ENCODE peak calls at places on chromosomes 16 and 17, in four cellular contexts. One of them, this sample, is unnamed.

GRCh38 chr17:2593846-2594656 is 597 bp downstream of the PAFAH1B1 start:
- DNase-seq in H1: no peak
- DNase-seq in heart right ventricle: peak
- DNase-seq in lower leg skin: peak
- DNase-seq in this sample: peak

GRCh38 chr17:28030386-28030785 is 12.1 kb upstream of the NLK start:
- DNase-seq in H1: no peak
- DNase-seq in heart right ventricle: no peak
- DNase-seq in lower leg skin: no peak
- DNase-seq in this sample: no peak

GRCh38 chr16:72400257-72401078 is 228.5 kb upstream of the PMFBP1 start:
- DNase-seq in H1: no peak
- DNase-seq in heart right ventricle: no peak
- DNase-seq in lower leg skin: no peak
- DNase-seq in this sample: no peak

GRCh38 chr17:82098939-82099765 is 1.1 kb upstream of the FASN start:
- DNase-seq in H1: no peak
- DNase-seq in heart right ventricle: no peak
- DNase-seq in lower leg skin: no peak
- DNase-seq in this sample: no peak

GRCh38 chr16:31452631-31453106 is 6.6 kb upstream of the ARMC5 start:
- DNase-seq in H1: no peak
- DNase-seq in heart right ventricle: no peak
- DNase-seq in lower leg skin: peak
- DNase-seq in this sample: no peak

GRCh38 chr16:11181889-11182279 is 74.1 kb downstream of the SOCS1 start:
- DNase-seq in H1: no peak
- DNase-seq in heart right ventricle: no peak
- DNase-seq in lower leg skin: no peak
- DNase-seq in this sample: no peak

GRCh38 chr16:2597560-2597902 is 59.7 kb downstream of the PDPK1 start:
- DNase-seq in H1: no peak
- DNase-seq in heart right ventricle: no peak
- DNase-seq in lower leg skin: peak
- DNase-seq in this sample: no peak

GRCh38 chr17:83065660-83066542 is 13.5 kb upstream of the METRNL start:
- DNase-seq in H1: no peak
- DNase-seq in heart right ventricle: peak
- DNase-seq in lower leg skin: peak
- DNase-seq in this sample: peak

GRCh38 chr17:11996722-11997146 is 541 bp downstream of the ZNF18 start:
- DNase-seq in H1: peak
- DNase-seq in heart right ventricle: no peak
- DNase-seq in lower leg skin: no peak
- DNase-seq in this sample: peak

GRCh38 chr16:56990407-56991286 is 1.3 kb downstream of the NLRC5 start:
- DNase-seq in H1: no peak
- DNase-seq in heart right ventricle: no peak
- DNase-seq in lower leg skin: peak
- DNase-seq in this sample: no peak

GRCh38 chr16:72788269-72788809 is 259.6 kb downstream of the ZFHX3 start:
- DNase-seq in H1: no peak
- DNase-seq in heart right ventricle: no peak
- DNase-seq in lower leg skin: no peak
- DNase-seq in this sample: no peak

GRCh38 chr16:86854058-86854621 is 275.8 kb downstream of the FOXL1 start:
- DNase-seq in H1: no peak
- DNase-seq in heart right ventricle: no peak
- DNase-seq in lower leg skin: no peak
- DNase-seq in this sample: no peak

DNA sequence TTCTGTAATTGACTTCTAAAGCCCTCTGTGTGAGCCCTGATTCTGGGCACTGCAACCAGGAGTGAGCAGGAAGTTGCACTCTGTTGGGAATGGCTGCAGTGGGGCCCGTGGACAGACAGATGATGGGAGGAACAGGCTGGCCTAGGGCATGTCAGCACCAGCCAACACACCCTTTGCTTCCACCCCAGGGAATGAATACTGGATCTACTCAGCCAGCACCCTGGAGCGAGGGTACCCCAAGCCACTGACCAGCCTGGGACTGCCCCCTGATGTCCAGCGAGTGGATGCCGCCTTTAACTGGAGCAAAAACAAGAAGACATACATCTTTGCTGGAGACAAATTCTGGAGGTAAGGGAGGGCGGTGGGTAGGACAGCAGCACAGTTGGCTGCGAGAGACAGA is 10.8 kb upstream of the LPCAT2 start:
- DNase-seq in H1: no peak
- DNase-seq in heart right ventricle: no peak
- DNase-seq in lower leg skin: peak
- DNase-seq in this sample: no peak
- TF ChIP-seq CTCF in H1: no peak
- TF ChIP-seq CTCF in heart right ventricle: no peak
- TF ChIP-seq CTCF in lower leg skin: no peak
- TF ChIP-seq CTCF in this sample: no peak

GRCh38 chr17:75694536-75694935 is 26.7 kb upstream of the ITGB4 start:
- DNase-seq in H1: no peak
- DNase-seq in heart right ventricle: no peak
- DNase-seq in lower leg skin: no peak
- DNase-seq in this sample: no peak

GRCh38 chr17:75695141-75695829 is 26.0 kb upstream of the ITGB4 start:
- DNase-seq in H1: no peak
- DNase-seq in heart right ventricle: no peak
- DNase-seq in lower leg skin: no peak
- DNase-seq in this sample: no peak

GRCh38 chr17:75695830-75696271 is 25.4 kb upstream of the ITGB4 start:
- DNase-seq in H1: no peak
- DNase-seq in heart right ventricle: peak
- DNase-seq in lower leg skin: no peak
- DNase-seq in this sample: no peak

GRCh38 chr17:75692976-75693375 is 25.8 kb downstream of the SAP30BP start:
- DNase-seq in H1: no peak
- DNase-seq in heart right ventricle: no peak
- DNase-seq in lower leg skin: no peak
- DNase-seq in this sample: no peak

GRCh38 chr17:75693500-75694481 is 26.7 kb downstream of the SAP30BP start:
- DNase-seq in H1: no peak
- DNase-seq in heart right ventricle: peak
- DNase-seq in lower leg skin: peak
- DNase-seq in this sample: peak
- TF ChIP-seq CTCF in H1: no peak
- TF ChIP-seq CTCF in heart right ventricle: no peak
- TF ChIP-seq CTCF in lower leg skin: no peak
- TF ChIP-seq CTCF in this sample: no peak

DNA sequence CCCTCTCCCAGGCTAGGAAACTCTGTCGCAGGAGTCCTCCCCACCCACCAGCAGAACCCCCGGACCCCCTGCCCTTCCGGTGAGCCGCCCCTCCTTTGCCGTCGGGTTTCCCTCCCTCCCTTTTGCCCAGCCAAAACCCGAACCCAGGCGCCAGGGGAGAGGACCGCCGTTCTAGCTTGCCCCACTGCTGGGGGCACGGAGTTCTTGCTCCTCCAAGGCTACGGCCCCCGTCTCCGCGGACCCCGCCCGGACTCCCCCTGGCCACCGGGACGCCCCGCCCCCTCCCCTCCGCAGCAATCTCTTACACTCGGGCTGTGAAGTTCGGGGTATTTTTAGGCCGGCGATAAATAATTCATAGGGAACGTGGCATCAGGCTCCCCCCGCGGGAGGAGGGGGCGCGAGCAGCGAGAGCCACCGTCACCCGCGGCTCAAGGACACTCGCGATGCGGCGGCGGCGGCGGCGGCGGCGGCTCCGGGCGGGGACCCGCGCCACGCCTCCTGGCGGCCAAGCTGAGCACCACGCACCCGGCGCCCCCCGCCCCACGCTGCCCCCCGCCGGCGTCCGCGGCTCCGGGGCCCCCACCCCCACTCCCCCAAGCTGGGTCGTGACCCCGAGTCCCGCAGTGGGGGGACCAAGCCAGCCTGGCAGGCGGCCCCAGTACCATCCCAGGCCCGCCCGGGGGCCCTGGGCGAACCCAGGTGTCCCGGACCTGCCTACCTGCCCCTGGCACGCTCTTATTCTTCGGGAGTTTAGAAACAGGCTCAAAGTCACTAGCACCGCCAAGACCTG is at the start of gene GRIN2C:
- DNase-seq in H1: no peak
- DNase-seq in heart right ventricle: no peak
- DNase-seq in lower leg skin: no peak
- DNase-seq in this sample: no peak
- TF ChIP-seq CTCF in H1: peak
- TF ChIP-seq CTCF in heart right ventricle: peak
- TF ChIP-seq CTCF in lower leg skin: no peak
- TF ChIP-seq CTCF in this sample: no peak

DNA sequence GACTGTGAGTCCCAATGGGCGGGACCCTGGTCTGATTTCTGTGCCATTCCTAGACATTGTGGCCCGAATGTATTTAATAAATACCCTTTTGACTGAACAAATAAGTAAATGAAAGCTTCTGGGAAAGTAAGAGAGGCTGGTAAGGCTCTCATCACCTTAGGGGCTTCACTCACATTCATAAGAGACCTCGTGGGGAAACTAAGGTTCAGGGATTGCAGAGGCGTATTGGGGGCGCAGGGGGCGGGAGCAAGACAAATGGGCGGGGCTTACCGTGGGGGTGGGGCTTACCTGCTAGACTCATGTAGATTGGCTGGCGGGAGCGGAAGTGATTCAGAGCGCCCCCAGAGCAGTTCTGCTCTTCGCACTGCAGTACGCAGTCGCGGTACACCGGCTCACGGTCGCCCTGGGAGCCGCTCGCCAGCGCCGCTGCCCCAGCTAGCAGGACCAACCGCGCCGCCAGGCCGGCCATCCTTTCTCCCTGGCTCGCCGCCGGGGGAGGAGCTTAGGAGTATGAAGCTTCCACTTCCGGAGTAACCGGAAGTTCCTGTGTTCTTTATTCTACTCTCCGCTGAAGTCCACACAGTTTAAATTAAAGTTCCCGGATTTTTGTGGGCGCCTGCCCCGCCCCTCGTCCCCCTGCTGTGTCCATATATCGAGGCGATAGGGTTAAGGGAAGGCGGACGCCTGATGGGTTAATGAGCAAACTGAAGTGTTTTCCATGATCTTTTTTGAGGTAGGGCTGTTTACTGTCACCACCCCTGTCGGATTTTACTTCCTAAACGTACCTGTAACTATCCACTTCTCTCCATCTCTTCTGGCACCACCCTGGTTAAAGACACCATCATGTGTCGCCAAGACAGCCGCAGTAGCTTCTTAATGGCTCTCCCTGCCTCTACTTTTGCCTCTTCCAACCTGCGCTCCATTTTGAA is at the start of gene PGAP3:
- DNase-seq in H1: peak
- DNase-seq in heart right ventricle: peak
- DNase-seq in lower leg skin: peak
- DNase-seq in this sample: peak
- TF ChIP-seq CTCF in H1: no peak
- TF ChIP-seq CTCF in heart right ventricle: no peak
- TF ChIP-seq CTCF in lower leg skin: no peak
- TF ChIP-seq CTCF in this sample: no peak

GRCh38 chr16:5502467-5502869 is 404.9 kb upstream of the EEF2KMT start:
- DNase-seq in H1: peak
- DNase-seq in heart right ventricle: no peak
- DNase-seq in lower leg skin: no peak
- DNase-seq in this sample: no peak
- TF ChIP-seq CTCF in H1: peak
- TF ChIP-seq CTCF in heart right ventricle: peak
- TF ChIP-seq CTCF in lower leg skin: no peak
- TF ChIP-seq CTCF in this sample: no peak

GRCh38 chr16:78094166-78094565 is 5.3 kb upstream of the WWOX start:
- DNase-seq in H1: no peak
- DNase-seq in heart right ventricle: no peak
- DNase-seq in lower leg skin: no peak
- DNase-seq in this sample: no peak
- TF ChIP-seq CTCF in H1: peak
- TF ChIP-seq CTCF in heart right ventricle: no peak
- TF ChIP-seq CTCF in lower leg skin: no peak
- TF ChIP-seq CTCF in this sample: no peak

GRCh38 chr17:48908047-48908843 is at the start of gene UBE2Z:
- DNase-seq in H1: peak
- DNase-seq in heart right ventricle: peak
- DNase-seq in lower leg skin: peak
- DNase-seq in this sample: peak
- TF ChIP-seq CTCF in H1: peak
- TF ChIP-seq CTCF in heart right ventricle: no peak
- TF ChIP-seq CTCF in lower leg skin: no peak
- TF ChIP-seq CTCF in this sample: no peak

GRCh38 chr17:17722081-17722905 is 41.0 kb downstream of the RAI1 start:
- DNase-seq in H1: no peak
- DNase-seq in heart right ventricle: no peak
- DNase-seq in lower leg skin: no peak
- DNase-seq in this sample: no peak
- TF ChIP-seq CTCF in H1: no peak
- TF ChIP-seq CTCF in heart right ventricle: no peak
- TF ChIP-seq CTCF in lower leg skin: no peak
- TF ChIP-seq CTCF in this sample: no peak

DNA sequence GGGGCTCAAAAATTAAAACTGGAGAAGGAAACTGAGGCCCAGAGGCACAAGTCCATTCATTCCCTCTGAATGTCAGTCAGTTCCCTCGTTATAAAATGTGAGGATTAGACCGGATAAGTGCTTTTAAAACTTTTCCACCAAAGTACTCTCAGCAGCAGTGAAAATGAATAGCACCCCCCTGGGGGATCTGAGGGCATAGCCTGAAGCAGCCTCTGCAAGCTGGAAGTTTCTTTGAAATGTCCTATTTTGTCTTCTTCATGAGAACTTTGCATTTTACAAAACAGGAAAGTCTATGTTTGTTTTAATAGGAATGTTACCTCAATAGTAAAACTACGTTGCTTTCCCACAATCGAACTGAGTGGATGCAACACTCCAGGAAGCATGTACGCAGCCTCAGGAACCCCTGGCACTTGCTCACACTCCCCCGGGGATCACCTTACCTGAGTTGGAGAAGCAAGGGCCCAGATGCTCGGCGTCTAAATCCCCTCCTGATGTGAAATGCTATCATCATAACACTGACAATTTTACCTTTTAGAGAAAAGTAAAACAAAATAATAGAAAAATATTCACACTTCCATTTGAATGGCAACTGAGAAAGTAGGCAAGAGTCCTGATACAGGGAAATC is 272.9 kb downstream of the CEP112 start:
- DNase-seq in H1: no peak
- DNase-seq in heart right ventricle: no peak
- DNase-seq in lower leg skin: no peak
- DNase-seq in this sample: no peak
- TF ChIP-seq CTCF in H1: peak
- TF ChIP-seq CTCF in heart right ventricle: peak
- TF ChIP-seq CTCF in lower leg skin: no peak
- TF ChIP-seq CTCF in this sample: no peak

This sample was measured in omental fat pad.